ENCODE peak calls at places on chromosomes 1 and 21, in four cellular contexts. One of them, this sample, is unnamed. For H3K4me1, the result is how much of the 10 kb centered on the place peaks cover.

GRCh38 chr1:169325117-169325516 is 42.5 kb downstream of the NME7 start:
- DNase-seq in transverse colon: no peak
- DNase-seq in uterus: no peak
- DNase-seq in stomach: no peak
- DNase-seq in this sample: no peak

GRCh38 chr1:179105393-179105792 is 23.5 kb downstream of the TOR3A start:
- DNase-seq in stomach: no peak
- DNase-seq in transverse colon: no peak
- DNase-seq in uterus: no peak
- DNase-seq in this sample: peak

GRCh38 chr1:2253036-2253796 is 25.1 kb downstream of the SKI start:
- DNase-seq in stomach: no peak
- DNase-seq in transverse colon: no peak
- DNase-seq in uterus: no peak
- DNase-seq in this sample: no peak

GRCh38 chr1:4310396-4310923 is 343.9 kb upstream of the AJAP1 start:
- DNase-seq in uterus: no peak
- DNase-seq in stomach: no peak
- DNase-seq in transverse colon: no peak
- DNase-seq in this sample: no peak

GRCh38 chr1:14780271-14780670 is 181.8 kb downstream of the KAZN start:
- DNase-seq in stomach: no peak
- DNase-seq in uterus: no peak
- DNase-seq in transverse colon: no peak
- DNase-seq in this sample: no peak

GRCh38 chr1:199913313-199913712 is 114.2 kb upstream of the NR5A2 start:
- DNase-seq in uterus: no peak
- DNase-seq in transverse colon: no peak
- DNase-seq in stomach: no peak
- DNase-seq in this sample: no peak

GRCh38 chr21:33655591-33656221 is 13.4 kb downstream of the ITSN1 start:
- DNase-seq in uterus: no peak
- DNase-seq in transverse colon: no peak
- DNase-seq in stomach: no peak
- DNase-seq in this sample: peak

GRCh38 chr1:211920602-211921226 is 90.2 kb upstream of the LPGAT1 start:
- DNase-seq in uterus: no peak
- DNase-seq in stomach: no peak
- DNase-seq in transverse colon: no peak
- DNase-seq in this sample: no peak

GRCh38 chr1:20552728-20553571 is 577 bp downstream of the FAM43B start:
- DNase-seq in transverse colon: no peak
- DNase-seq in stomach: no peak
- DNase-seq in uterus: no peak
- DNase-seq in this sample: no peak

GRCh38 chr1:19689856-19690255 is 25.2 kb downstream of the HTR6 start:
- DNase-seq in stomach: no peak
- DNase-seq in uterus: no peak
- DNase-seq in transverse colon: no peak
- DNase-seq in this sample: no peak

GRCh38 chr1:19484338-19484792 is 974 bp downstream of the CAPZB start:
- DNase-seq in uterus: no peak
- DNase-seq in stomach: no peak
- DNase-seq in transverse colon: no peak
- DNase-seq in this sample: no peak

GRCh38 chr1:45507893-45508292 is 7.8 kb downstream of the MMACHC start:
- DNase-seq in transverse colon: no peak
- DNase-seq in uterus: no peak
- DNase-seq in stomach: no peak
- DNase-seq in this sample: no peak

GRCh38 chr1:3898994-3899775 is 887 bp downstream of the C1orf174 start:
- DNase-seq in uterus: peak
- DNase-seq in transverse colon: no peak
- DNase-seq in stomach: no peak
- DNase-seq in this sample: no peak

GRCh38 chr1:240091614-240092300 is at the start of gene FMN2:
- DNase-seq in stomach: no peak
- DNase-seq in transverse colon: peak
- DNase-seq in uterus: no peak
- DNase-seq in this sample: no peak

GRCh38 chr1:201084171-201084766 is 28.0 kb downstream of the CACNA1S start:
- DNase-seq in uterus: no peak
- DNase-seq in stomach: no peak
- DNase-seq in transverse colon: no peak
- DNase-seq in this sample: no peak

GRCh38 chr1:225973158-225973557 is 26.0 kb downstream of the SDE2 start:
- DNase-seq in uterus: no peak
- DNase-seq in stomach: no peak
- DNase-seq in transverse colon: peak
- DNase-seq in this sample: no peak

GRCh38 chr1:89085781-89086180 is 20.8 kb upstream of the GBP1 start:
- DNase-seq in uterus: no peak
- DNase-seq in transverse colon: peak
- DNase-seq in stomach: peak
- DNase-seq in this sample: peak

DNA sequence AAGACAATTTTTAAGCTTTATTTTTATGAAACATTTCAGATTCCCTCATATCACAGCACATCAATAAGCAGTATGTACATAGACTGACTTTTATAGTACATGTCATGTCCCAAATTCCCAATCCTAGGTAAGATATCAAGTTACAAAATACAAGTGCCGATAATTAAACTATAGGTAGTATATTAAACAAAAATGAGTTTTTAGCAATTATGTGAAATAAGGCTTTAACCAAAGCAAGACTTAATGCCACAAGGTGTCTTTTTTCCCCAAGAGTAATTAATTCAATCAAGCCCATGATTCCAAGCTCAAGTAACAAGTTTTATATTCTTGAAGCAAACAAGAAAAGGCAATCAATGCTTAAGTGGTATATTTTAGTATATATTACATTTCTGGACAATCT is 4.9 kb downstream of the EXOC8 start:
- DNase-seq in stomach: no peak
- DNase-seq in uterus: no peak
- DNase-seq in transverse colon: no peak
- DNase-seq in this sample: no peak
- H3K27ac ChIP-seq in stomach: no peak
- H3K27ac ChIP-seq in uterus: no peak
- H3K27ac ChIP-seq in transverse colon: no peak
- H3K27ac ChIP-seq in this sample: no peak

GRCh38 chr1:25028910-25029599 is 99.0 kb upstream of the RUNX3 start:
- DNase-seq in stomach: no peak
- DNase-seq in uterus: no peak
- DNase-seq in transverse colon: peak
- DNase-seq in this sample: peak
- H3K4me1 ChIP-seq in stomach: half or more
- H3K4me1 ChIP-seq in uterus: under half
- H3K4me1 ChIP-seq in transverse colon: under half
- H3K4me1 ChIP-seq in this sample: under half

DNA sequence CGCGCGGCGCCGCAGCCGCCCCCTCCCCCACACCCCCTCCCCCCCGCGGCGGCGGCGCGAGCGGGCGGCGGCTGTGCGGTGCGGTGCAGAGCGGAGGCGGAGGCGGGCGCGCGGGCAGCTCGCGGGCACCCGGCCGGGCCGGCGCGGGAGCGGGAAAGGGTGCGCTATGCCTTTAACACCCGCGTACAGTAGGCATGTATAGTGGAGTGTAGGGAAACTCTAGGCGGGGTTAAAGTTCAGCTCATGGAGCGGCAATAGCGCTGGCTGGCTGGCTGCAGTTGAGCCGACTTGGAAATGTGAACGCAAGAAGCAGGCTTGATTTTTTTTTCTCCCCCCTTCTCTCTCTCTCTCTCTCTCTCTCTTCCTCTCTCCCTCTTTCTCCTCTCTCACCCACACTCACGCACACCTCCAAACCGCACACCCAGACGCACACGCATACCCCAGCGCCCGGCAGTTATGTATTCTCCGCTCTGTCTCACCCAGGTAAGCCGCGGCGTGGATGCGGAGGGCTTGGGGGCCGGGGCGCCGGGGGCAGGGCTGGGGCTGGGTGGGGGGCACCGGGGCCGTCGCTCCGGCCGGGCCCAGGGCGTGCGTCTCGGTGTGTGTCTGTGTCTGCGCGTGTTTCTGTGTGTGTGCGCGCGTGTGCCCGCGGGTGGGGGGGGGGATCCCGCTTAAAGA is at the start of gene NFIA:
- DNase-seq in transverse colon: peak
- DNase-seq in uterus: peak
- DNase-seq in stomach: peak
- DNase-seq in this sample: peak
- TF ChIP-seq POLR2A in transverse colon: peak
- TF ChIP-seq POLR2A in uterus: no peak
- TF ChIP-seq POLR2A in stomach: no peak
- TF ChIP-seq POLR2A in this sample: peak

DNA sequence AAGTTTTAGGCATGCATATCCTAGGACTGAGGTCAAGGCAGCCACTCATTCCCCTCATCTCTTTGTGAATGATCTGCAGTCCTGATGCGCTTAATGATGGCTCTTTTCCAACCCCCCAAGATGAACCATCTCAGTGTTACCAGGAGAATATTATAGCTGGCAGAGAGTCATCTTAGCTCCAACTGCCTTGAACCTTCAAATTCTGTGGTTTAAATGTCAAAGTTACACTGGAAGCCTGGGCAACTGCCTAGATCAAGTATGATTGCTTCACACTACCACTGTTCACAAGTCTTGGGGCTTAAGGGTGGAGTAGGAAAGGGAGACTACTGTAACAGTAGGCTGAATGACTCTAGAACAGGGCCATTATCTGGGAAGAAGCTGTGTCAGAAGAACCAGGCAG is 8.0 kb upstream of the MYBPHL start:
- DNase-seq in stomach: no peak
- DNase-seq in transverse colon: no peak
- DNase-seq in uterus: no peak
- DNase-seq in this sample: no peak
- H3K27ac ChIP-seq in stomach: no peak
- H3K27ac ChIP-seq in transverse colon: no peak
- H3K27ac ChIP-seq in uterus: no peak
- H3K27ac ChIP-seq in this sample: no peak

DNA sequence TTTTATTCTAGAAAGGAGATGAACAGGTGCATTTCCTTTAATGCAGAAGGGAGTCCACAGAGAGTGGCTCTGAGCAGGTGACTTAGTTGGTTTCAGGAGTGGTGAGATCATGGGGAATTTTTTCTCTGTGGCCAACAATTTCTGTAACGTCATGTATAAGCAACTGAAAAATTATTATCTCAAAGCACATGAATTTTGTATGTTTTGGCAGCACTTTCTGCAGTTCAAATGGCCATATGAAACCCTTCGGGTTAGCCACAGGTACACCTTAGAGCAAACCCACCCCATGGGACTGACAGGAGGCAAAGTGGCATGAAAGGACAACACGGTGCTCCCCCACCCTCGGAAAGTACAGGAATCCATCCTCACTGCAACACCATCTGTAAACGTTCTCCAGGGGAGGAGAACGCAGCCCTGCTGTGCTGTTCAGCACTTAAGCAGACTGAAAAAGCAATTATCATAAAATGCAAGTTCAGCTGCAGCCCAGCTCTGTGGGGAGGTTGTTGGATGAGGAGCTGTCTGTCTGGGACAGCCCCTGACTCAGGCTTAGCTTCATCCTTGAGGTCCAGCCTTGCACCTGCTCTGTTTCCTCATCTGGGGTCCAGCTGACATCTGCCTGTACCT is 55.8 kb upstream of the CLDN14 start:
- DNase-seq in uterus: no peak
- DNase-seq in stomach: no peak
- DNase-seq in transverse colon: no peak
- DNase-seq in this sample: no peak
- H3K4me1 ChIP-seq in uterus: under half
- H3K4me1 ChIP-seq in stomach: under half
- H3K4me1 ChIP-seq in transverse colon: under half
- H3K4me1 ChIP-seq in this sample: under half

GRCh38 chr1:223772771-223773160 is 60.4 kb downstream of the CAPN2 start:
- DNase-seq in transverse colon: no peak
- DNase-seq in uterus: no peak
- DNase-seq in stomach: no peak
- DNase-seq in this sample: no peak

GRCh38 chr1:223774133-223774811 is 61.9 kb downstream of the CAPN2 start:
- DNase-seq in uterus: no peak
- DNase-seq in transverse colon: no peak
- DNase-seq in stomach: no peak
- DNase-seq in this sample: no peak

GRCh38 chr1:223771469-223771813 is 59.1 kb downstream of the CAPN2 start:
- DNase-seq in uterus: no peak
- DNase-seq in transverse colon: no peak
- DNase-seq in stomach: no peak
- DNase-seq in this sample: no peak

GRCh38 chr1:223770621-223771315 is 58.4 kb downstream of the CAPN2 start:
- DNase-seq in transverse colon: no peak
- DNase-seq in uterus: no peak
- DNase-seq in stomach: no peak
- DNase-seq in this sample: no peak

GRCh38 chr1:223771814-223772770 is 59.8 kb downstream of the CAPN2 start:
- DNase-seq in transverse colon: no peak
- DNase-seq in uterus: peak
- DNase-seq in stomach: no peak
- DNase-seq in this sample: peak
- TF ChIP-seq POLR2A in transverse colon: no peak
- TF ChIP-seq POLR2A in uterus: no peak
- TF ChIP-seq POLR2A in stomach: no peak
- TF ChIP-seq POLR2A in this sample: no peak

GRCh38 chr1:231381729-231382128 is 40.4 kb downstream of the EGLN1 start:
- DNase-seq in transverse colon: no peak
- DNase-seq in uterus: no peak
- DNase-seq in stomach: no peak
- DNase-seq in this sample: no peak
- H3K27ac ChIP-seq in transverse colon: no peak
- H3K27ac ChIP-seq in uterus: no peak
- H3K27ac ChIP-seq in stomach: no peak
- H3K27ac ChIP-seq in this sample: no peak

GRCh38 chr1:206654826-206655225 is 19.5 kb downstream of the DYRK3 start:
- DNase-seq in transverse colon: no peak
- DNase-seq in stomach: no peak
- DNase-seq in uterus: no peak
- DNase-seq in this sample: no peak
- H3K4me1 ChIP-seq in transverse colon: under half
- H3K4me1 ChIP-seq in stomach: under half
- H3K4me1 ChIP-seq in uterus: under half
- H3K4me1 ChIP-seq in this sample: under half

This sample was measured in thyroid gland.